ENCODE peak calls at places on chromosomes 13 and 19, in six cellular contexts. J is SHP77 treated with DMSO at 0.1 percent for 48 hours, Y is stomach, B is heart right ventricle, I is mesenchymal stem cell, Q is HFF-Myc. L is an unnamed sample.

GRCh38 chr19:919157-920050 is 2.3 kb downstream of the KISS1R start:
- DNase-seq in Q (no peak), Y (no peak), B (no peak), I (no peak), J (no peak), L (no peak)

GRCh38 chr13:33761744-33762143 is 56.2 kb upstream of the RFC3 start:
- DNase-seq in I (no peak), Y (no peak), B (no peak), Q (no peak), J (peak), L (peak)

GRCh38 chr19:42965204-42965603 is 28.2 kb upstream of the PSG7 start:
- DNase-seq in J (no peak), I (no peak), Y (no peak), B (no peak), Q (no peak), L (peak)

GRCh38 chr19:38666662-38667448 is 19.4 kb downstream of the ACTN4 start:
- DNase-seq in Y (no peak), I (peak), Q (no peak), B (peak), J (no peak), L (peak)

GRCh38 chr19:32933571-32933970 is 38.2 kb downstream of the CEP89 start:
- DNase-seq in Q (no peak), I (no peak), Y (no peak), J (no peak), B (no peak), L (no peak)

GRCh38 chr19:855566-856120 is 3.5 kb downstream of the ELANE start:
- DNase-seq in J (no peak), Q (no peak), Y (no peak), I (no peak), B (no peak), L (no peak)

GRCh38 chr19:13399746-13400145 is 106.5 kb downstream of the CACNA1A start:
- DNase-seq in Y (no peak), I (no peak), B (no peak), J (no peak), Q (no peak), L (no peak)

GRCh38 chr19:47351545-47351944 is 2.4 kb downstream of the DHX34 start:
- DNase-seq in B (no peak), Q (no peak), Y (no peak), J (no peak), I (peak), L (peak)

GRCh38 chr19:53994811-53995210 is 3.4 kb downstream of the CACNG6 start:
- DNase-seq in Q (no peak), J (no peak), Y (no peak), I (no peak), B (no peak), L (no peak)

GRCh38 chr19:47719047-47719885 is 6.0 kb downstream of the EHD2 start:
- DNase-seq in B (peak), Q (peak), Y (peak), I (peak), J (peak), L (peak)

GRCh38 chr13:83810136-83810535 is 72.1 kb downstream of the SLITRK1 start:
- DNase-seq in Y (no peak), I (no peak), B (no peak), J (no peak), Q (no peak), L (no peak)

GRCh38 chr19:1491114-1491848 is at the start of gene REEP6:
- DNase-seq in Q (no peak), J (no peak), B (no peak), I (no peak), Y (no peak), L (no peak)

GRCh38 chr19:45100202-45100600 is 7.2 kb downstream of the PPP1R37 start:
- DNase-seq in Y (no peak), J (no peak), I (no peak), Q (no peak), B (no peak), L (no peak)

GRCh38 chr13:33279898-33280549 is 5.5 kb downstream of the STARD13 start:
- DNase-seq in B (no peak), Y (no peak), J (no peak), Q (no peak), I (peak), L (no peak)

GRCh38 chr19:43643326-43643725 is 3.7 kb upstream of the CADM4 start:
- DNase-seq in Y (no peak), B (no peak), J (no peak), Q (no peak), I (no peak), L (peak)

GRCh38 chr13:112756081-112756480 is 66.2 kb downstream of the ATP11A start:
- DNase-seq in Y (no peak), J (no peak), B (no peak), Q (no peak), I (no peak), L (no peak)

GRCh38 chr19:2329162-2329505 is 650 bp downstream of the SPPL2B start:
- DNase-seq in Y (no peak), Q (no peak), I (no peak), J (no peak), B (no peak), L (no peak)

GRCh38 chr19:30781047-30781446 is 408.9 kb downstream of the ZNF536 start:
- DNase-seq in I (no peak), J (no peak), Y (no peak), B (no peak), Q (no peak), L (no peak)

L was measured in fibroblast of villous mesenchyme.